ENCODE peak calls at places on chromosomes 6 and 20, in five cellular contexts. D, Q, H, N and B are unnamed samples.

GRCh38 chr6:120671519-120671918 is 662.8 kb downstream of the TBC1D32 start:
- DNase-seq in D (no peak), Q (peak; percentile 2), N (no peak), H (no peak), B (peak; percentile 50)

GRCh38 chr6:138428943-138429616 is 25.1 kb downstream of the HEBP2 start:
- DNase-seq in D (no peak), Q (peak; percentile 21), H (peak; percentile 34), N (no peak), B (peak; percentile 57)

GRCh38 chr6:138197570-138197969 is 20.7 kb downstream of the PBOV1 start:
- DNase-seq in N (no peak), D (no peak), H (no peak), Q (no peak), B (no peak)

GRCh38 chr6:143536866-143537691 is 25.6 kb upstream of the FUCA2 start:
- DNase-seq in D (peak; percentile 37), N (peak; percentile 63), Q (peak; percentile 41), H (no peak), B (peak; percentile 63)

GRCh38 chr6:138004423-138005287 is 102.6 kb downstream of the PERP start:
- DNase-seq in Q (peak; percentile 32), N (no peak), H (peak; percentile 2), D (no peak), B (peak; percentile 65)

GRCh38 chr20:63703976-63704748 is 3.6 kb downstream of the ARFRP1 start:
- DNase-seq in Q (no peak), N (no peak), D (no peak), H (no peak), B (no peak)

GRCh38 chr6:163634514-163635171 is 220.1 kb downstream of the QKI start:
- DNase-seq in N (no peak), Q (no peak), D (no peak), H (no peak), B (no peak)

GRCh38 chr6:142913036-142913510 is 31.9 kb downstream of the HIVEP2 start:
- DNase-seq in Q (no peak), H (no peak), N (no peak), D (no peak), B (no peak)

GRCh38 chr6:147648936-147649335 is 140.4 kb downstream of the SAMD5 start:
- DNase-seq in D (no peak), N (no peak), Q (no peak), H (no peak), B (no peak)

GRCh38 chr6:11354019-11354418 is 121.6 kb upstream of the NEDD9 start:
- DNase-seq in Q (no peak), H (no peak), D (peak; percentile 33), N (peak; percentile 73), B (no peak)

GRCh38 chr6:47161176-47161687 is 119.1 kb upstream of the ADGRF1 start:
- DNase-seq in Q (peak; percentile 29), D (no peak), N (no peak), H (no peak), B (no peak)

GRCh38 chr6:14165091-14165490 is 47.5 kb downstream of the CD83 start:
- DNase-seq in Q (no peak), D (no peak), N (no peak), H (no peak), B (no peak)

GRCh38 chr20:4166726-4167035 is 151.3 kb upstream of the RNF24 start:
- DNase-seq in N (no peak), Q (no peak), D (no peak), H (no peak), B (no peak)

GRCh38 chr6:122806290-122806689 is 17.2 kb downstream of the SMPDL3A start:
- DNase-seq in D (no peak), Q (no peak), H (no peak), N (no peak), B (no peak)